ENCODE peak calls at places on chromosomes 1 and 21, in eight cellular contexts. One of them, this sample, is unnamed. For H3K36me3, the result is how much of the 10 kb centered on the place peaks cover.

GRCh38 chr1:186033744-186034345 is 299.7 kb downstream of the HMCN1 start:
- DNase-seq in Caco-2: no peak
- DNase-seq in psoas muscle: no peak
- DNase-seq in astrocyte: no peak
- DNase-seq in upper lobe of right lung: no peak
- DNase-seq in MG63: peak
- DNase-seq in mammary epithelial cell: peak
- DNase-seq in PC-3: no peak
- DNase-seq in this sample: peak

GRCh38 chr1:5571861-5572401 is 420.3 kb downstream of the NPHP4 start:
- DNase-seq in Caco-2: no peak
- DNase-seq in psoas muscle: no peak
- DNase-seq in astrocyte: no peak
- DNase-seq in upper lobe of right lung: no peak
- DNase-seq in MG63: no peak
- DNase-seq in mammary epithelial cell: no peak
- DNase-seq in PC-3: no peak
- DNase-seq in this sample: no peak

GRCh38 chr21:24955275-24955961 is 651.9 kb downstream of the MRPL39 start:
- DNase-seq in Caco-2: no peak
- DNase-seq in psoas muscle: no peak
- DNase-seq in astrocyte: no peak
- DNase-seq in upper lobe of right lung: no peak
- DNase-seq in MG63: no peak
- DNase-seq in mammary epithelial cell: no peak
- DNase-seq in PC-3: no peak
- DNase-seq in this sample: no peak

GRCh38 chr1:6104631-6105030 is 58.9 kb downstream of the KCNAB2 start:
- DNase-seq in Caco-2: no peak
- DNase-seq in psoas muscle: peak
- DNase-seq in astrocyte: no peak
- DNase-seq in upper lobe of right lung: peak
- DNase-seq in MG63: no peak
- DNase-seq in mammary epithelial cell: no peak
- DNase-seq in PC-3: no peak
- DNase-seq in this sample: no peak

GRCh38 chr1:236523704-236524141 is at the start of gene LGALS8:
- DNase-seq in Caco-2: peak
- DNase-seq in psoas muscle: peak
- DNase-seq in astrocyte: peak
- DNase-seq in upper lobe of right lung: peak
- DNase-seq in MG63: peak
- DNase-seq in mammary epithelial cell: peak
- DNase-seq in PC-3: peak
- DNase-seq in this sample: peak

GRCh38 chr1:212699104-212699838 is 369 bp downstream of the BATF3 start:
- DNase-seq in Caco-2: peak
- DNase-seq in psoas muscle: peak
- DNase-seq in astrocyte: no peak
- DNase-seq in upper lobe of right lung: peak
- DNase-seq in MG63: peak
- DNase-seq in mammary epithelial cell: no peak
- DNase-seq in PC-3: peak
- DNase-seq in this sample: peak

GRCh38 chr1:221715321-221716169 is 26.3 kb downstream of the DUSP10 start:
- DNase-seq in Caco-2: no peak
- DNase-seq in psoas muscle: no peak
- DNase-seq in astrocyte: no peak
- DNase-seq in upper lobe of right lung: no peak
- DNase-seq in MG63: no peak
- DNase-seq in mammary epithelial cell: no peak
- DNase-seq in PC-3: peak
- DNase-seq in this sample: peak

GRCh38 chr21:33993286-33994231 is 78.0 kb upstream of the ATP5PO start:
- DNase-seq in Caco-2: peak
- DNase-seq in psoas muscle: no peak
- DNase-seq in astrocyte: no peak
- DNase-seq in upper lobe of right lung: no peak
- DNase-seq in MG63: no peak
- DNase-seq in mammary epithelial cell: no peak
- DNase-seq in PC-3: no peak
- DNase-seq in this sample: no peak

GRCh38 chr21:33244781-33245105 is 15.0 kb downstream of the IFNAR2 start:
- DNase-seq in Caco-2: no peak
- DNase-seq in psoas muscle: no peak
- DNase-seq in astrocyte: no peak
- DNase-seq in upper lobe of right lung: no peak
- DNase-seq in MG63: no peak
- DNase-seq in mammary epithelial cell: no peak
- DNase-seq in PC-3: no peak
- DNase-seq in this sample: no peak

GRCh38 chr1:100077525-100077924 is 55.2 kb downstream of the SASS6 start:
- DNase-seq in Caco-2: no peak
- DNase-seq in psoas muscle: no peak
- DNase-seq in astrocyte: no peak
- DNase-seq in upper lobe of right lung: no peak
- DNase-seq in MG63: no peak
- DNase-seq in mammary epithelial cell: no peak
- DNase-seq in PC-3: no peak
- DNase-seq in this sample: no peak

GRCh38 chr1:212286437-212287131 is 1.4 kb downstream of the PPP2R5A start:
- DNase-seq in Caco-2: peak
- DNase-seq in psoas muscle: no peak
- DNase-seq in astrocyte: peak
- DNase-seq in upper lobe of right lung: no peak
- DNase-seq in MG63: peak
- DNase-seq in mammary epithelial cell: no peak
- DNase-seq in PC-3: peak
- DNase-seq in this sample: no peak

GRCh38 chr1:224251741-224252146 is 68.7 kb downstream of the DEGS1 start:
- DNase-seq in Caco-2: no peak
- DNase-seq in psoas muscle: no peak
- DNase-seq in astrocyte: no peak
- DNase-seq in upper lobe of right lung: no peak
- DNase-seq in MG63: no peak
- DNase-seq in mammary epithelial cell: no peak
- DNase-seq in PC-3: no peak
- DNase-seq in this sample: no peak

GRCh38 chr1:181483084-181483559 is at the start of gene CACNA1E:
- DNase-seq in Caco-2: no peak
- DNase-seq in psoas muscle: no peak
- DNase-seq in astrocyte: no peak
- DNase-seq in upper lobe of right lung: no peak
- DNase-seq in MG63: no peak
- DNase-seq in mammary epithelial cell: no peak
- DNase-seq in PC-3: no peak
- DNase-seq in this sample: no peak

GRCh38 chr1:2052756-2053155 is 2.5 kb downstream of the PRKCZ start:
- DNase-seq in Caco-2: no peak
- DNase-seq in psoas muscle: no peak
- DNase-seq in astrocyte: no peak
- DNase-seq in upper lobe of right lung: no peak
- DNase-seq in MG63: no peak
- DNase-seq in mammary epithelial cell: no peak
- DNase-seq in PC-3: no peak
- DNase-seq in this sample: no peak

GRCh38 chr1:10514490-10515235 is 39.9 kb downstream of the PEX14 start:
- DNase-seq in Caco-2: no peak
- DNase-seq in psoas muscle: no peak
- DNase-seq in astrocyte: peak
- DNase-seq in upper lobe of right lung: no peak
- DNase-seq in MG63: peak
- DNase-seq in mammary epithelial cell: peak
- DNase-seq in PC-3: peak
- DNase-seq in this sample: no peak

GRCh38 chr21:42411197-42411869 is 7.6 kb downstream of the UBASH3A start:
- DNase-seq in Caco-2: no peak
- DNase-seq in psoas muscle: no peak
- DNase-seq in astrocyte: no peak
- DNase-seq in upper lobe of right lung: peak
- DNase-seq in MG63: no peak
- DNase-seq in mammary epithelial cell: no peak
- DNase-seq in PC-3: peak
- DNase-seq in this sample: no peak

GRCh38 chr1:76726251-76726650 is 141.0 kb upstream of the ST6GALNAC5 start:
- DNase-seq in Caco-2: no peak
- DNase-seq in psoas muscle: no peak
- DNase-seq in astrocyte: no peak
- DNase-seq in upper lobe of right lung: no peak
- DNase-seq in MG63: no peak
- DNase-seq in mammary epithelial cell: no peak
- DNase-seq in PC-3: no peak
- DNase-seq in this sample: no peak
- H3K4me3 ChIP-seq in Caco-2: no peak
- H3K4me3 ChIP-seq in psoas muscle: no peak
- H3K4me3 ChIP-seq in astrocyte: no peak
- H3K4me3 ChIP-seq in upper lobe of right lung: no peak
- H3K4me3 ChIP-seq in MG63: no peak
- H3K4me3 ChIP-seq in mammary epithelial cell: no peak
- H3K4me3 ChIP-seq in PC-3: no peak
- H3K4me3 ChIP-seq in this sample: no peak

GRCh38 chr1:32859915-32860314 is 10.8 kb downstream of the FNDC5 start:
- DNase-seq in Caco-2: no peak
- DNase-seq in psoas muscle: no peak
- DNase-seq in astrocyte: no peak
- DNase-seq in upper lobe of right lung: no peak
- DNase-seq in MG63: no peak
- DNase-seq in mammary epithelial cell: no peak
- DNase-seq in PC-3: no peak
- DNase-seq in this sample: no peak
- H3K36me3 ChIP-seq in Caco-2: under half
- H3K36me3 ChIP-seq in psoas muscle: under half
- H3K36me3 ChIP-seq in astrocyte: under half
- H3K36me3 ChIP-seq in upper lobe of right lung: under half
- H3K36me3 ChIP-seq in MG63: half or more
- H3K36me3 ChIP-seq in mammary epithelial cell: under half
- H3K36me3 ChIP-seq in PC-3: under half
- H3K36me3 ChIP-seq in this sample: under half

DNA sequence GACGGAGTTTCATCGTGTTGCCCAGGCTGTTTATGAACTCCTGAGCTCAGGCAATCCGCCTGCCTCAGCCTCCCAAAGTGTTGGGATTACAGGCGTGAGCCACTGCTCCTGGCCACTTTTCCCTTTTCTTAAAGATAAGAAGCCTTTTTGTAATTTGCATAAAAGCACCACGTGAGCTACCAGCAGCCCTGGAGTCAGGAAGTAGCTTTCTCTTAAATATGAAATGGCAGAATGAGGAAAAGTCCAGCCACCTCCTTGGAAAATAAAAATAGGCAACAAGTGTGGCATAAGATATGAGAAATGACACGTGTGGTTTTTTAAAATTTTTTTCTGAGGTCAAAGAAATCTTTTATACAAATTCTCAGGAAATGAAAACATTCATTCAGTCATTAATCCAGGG is 259.7 kb downstream of the DYRK1A start:
- DNase-seq in Caco-2: no peak
- DNase-seq in psoas muscle: no peak
- DNase-seq in astrocyte: no peak
- DNase-seq in upper lobe of right lung: no peak
- DNase-seq in MG63: no peak
- DNase-seq in mammary epithelial cell: no peak
- DNase-seq in PC-3: no peak
- DNase-seq in this sample: no peak
- H3K4me3 ChIP-seq in Caco-2: no peak
- H3K4me3 ChIP-seq in psoas muscle: no peak
- H3K4me3 ChIP-seq in astrocyte: no peak
- H3K4me3 ChIP-seq in upper lobe of right lung: no peak
- H3K4me3 ChIP-seq in MG63: no peak
- H3K4me3 ChIP-seq in mammary epithelial cell: no peak
- H3K4me3 ChIP-seq in PC-3: no peak
- H3K4me3 ChIP-seq in this sample: no peak

GRCh38 chr1:225980005-225980404 is 19.1 kb downstream of the SDE2 start:
- DNase-seq in Caco-2: no peak
- DNase-seq in psoas muscle: no peak
- DNase-seq in astrocyte: no peak
- DNase-seq in upper lobe of right lung: no peak
- DNase-seq in MG63: no peak
- DNase-seq in mammary epithelial cell: no peak
- DNase-seq in PC-3: no peak
- DNase-seq in this sample: no peak
- H3K36me3 ChIP-seq in Caco-2: under half
- H3K36me3 ChIP-seq in psoas muscle: under half
- H3K36me3 ChIP-seq in astrocyte: under half
- H3K36me3 ChIP-seq in upper lobe of right lung: half or more
- H3K36me3 ChIP-seq in MG63: half or more
- H3K36me3 ChIP-seq in mammary epithelial cell: under half
- H3K36me3 ChIP-seq in PC-3: under half
- H3K36me3 ChIP-seq in this sample: half or more

DNA sequence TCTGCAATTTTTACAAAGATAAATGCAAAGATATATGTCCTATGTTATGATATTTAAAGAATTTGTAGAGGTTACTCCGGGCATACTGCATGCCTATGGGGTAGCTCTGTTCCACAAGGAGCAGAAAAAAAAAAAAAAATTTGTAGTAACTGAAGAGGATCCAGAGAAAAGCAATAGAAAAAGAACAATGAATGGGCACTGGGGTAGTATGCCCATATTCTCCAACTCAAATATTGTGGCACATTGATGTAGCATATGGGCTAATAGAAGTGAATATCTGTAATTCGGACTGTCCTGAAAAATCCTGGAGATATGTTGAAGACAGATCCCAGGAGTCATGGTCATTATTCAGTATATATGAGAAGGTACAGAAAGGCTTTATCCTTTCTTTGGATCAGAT is 1.1 kb upstream of the AKIRIN1 start:
- DNase-seq in Caco-2: no peak
- DNase-seq in psoas muscle: no peak
- DNase-seq in astrocyte: no peak
- DNase-seq in upper lobe of right lung: no peak
- DNase-seq in MG63: no peak
- DNase-seq in mammary epithelial cell: no peak
- DNase-seq in PC-3: no peak
- DNase-seq in this sample: no peak
- H3K4me3 ChIP-seq in Caco-2: no peak
- H3K4me3 ChIP-seq in psoas muscle: peak
- H3K4me3 ChIP-seq in astrocyte: peak
- H3K4me3 ChIP-seq in upper lobe of right lung: no peak
- H3K4me3 ChIP-seq in MG63: peak
- H3K4me3 ChIP-seq in mammary epithelial cell: no peak
- H3K4me3 ChIP-seq in PC-3: no peak
- H3K4me3 ChIP-seq in this sample: peak